ENCODE peak calls at places on chromosome 13, in five cellular contexts. S, Q, I, A and K are unnamed samples.

GRCh38 chr13:42039457-42039945 is 8.9 kb upstream of the DGKH start:
- DNase-seq in S (no peak), Q (no peak), I (no peak), A (no peak), K (no peak)

GRCh38 chr13:61138857-61139256 is 276.8 kb downstream of the PCDH20 start:
- DNase-seq in S (no peak), Q (no peak), I (no peak), A (no peak), K (no peak)

GRCh38 chr13:114079601-114080536 is 52.6 kb downstream of the RASA3 start:
- DNase-seq in S (peak; percentile 7), Q (peak; percentile 19), I (no peak), A (no peak), K (no peak)

GRCh38 chr13:22801402-22802003 is 379.3 kb upstream of the SGCG start:
- DNase-seq in S (no peak), Q (no peak), I (peak; percentile 4), A (no peak), K (no peak)

GRCh38 chr13:31046711-31047279 is 114.3 kb downstream of the TEX26 start:
- DNase-seq in S (peak; percentile 26), Q (no peak), I (no peak), A (peak; percentile 28), K (no peak)

GRCh38 chr13:93847162-93847561 is 620.6 kb downstream of the GPC6 start:
- DNase-seq in S (no peak), Q (no peak), I (peak; percentile 42), A (no peak), K (no peak)

GRCh38 chr13:37136633-37137032 is 31.2 kb upstream of the CSNK1A1L start:
- DNase-seq in S (no peak), Q (no peak), I (no peak), A (no peak), K (no peak)

GRCh38 chr13:100108913-100109507 is 20.1 kb downstream of the PCCA start:
- DNase-seq in S (no peak), Q (no peak), I (peak; percentile 7), A (no peak), K (no peak)

GRCh38 chr13:112777637-112778406 is 88.0 kb downstream of the ATP11A start:
- DNase-seq in S (no peak), Q (no peak), I (no peak), A (no peak), K (no peak)

GRCh38 chr13:77150651-77151050 is 123.7 kb upstream of the FBXL3 start:
- DNase-seq in S (no peak), Q (no peak), I (no peak), A (no peak), K (no peak)

GRCh38 chr13:20566424-20566916 is 487 bp upstream of the IFT88 start:
- DNase-seq in S (no peak), Q (no peak), I (peak; percentile 63), A (no peak), K (no peak)

GRCh38 chr13:91922969-91923592 is 524.7 kb downstream of the GPC5 start:
- DNase-seq in S (no peak), Q (no peak), I (no peak), A (no peak), K (no peak)

GRCh38 chr13:95323930-95324662 is 22.8 kb upstream of the ABCC4 start:
- DNase-seq in S (no peak), Q (no peak), I (no peak), A (no peak), K (no peak)

GRCh38 chr13:28805193-28805819 is 14.8 kb upstream of the MTUS2 start:
- DNase-seq in S (no peak), Q (no peak), I (no peak), A (peak; percentile 48), K (no peak)

GRCh38 chr13:50668044-50668443 is 175.4 kb downstream of the DLEU7 start:
- DNase-seq in S (no peak), Q (no peak), I (no peak), A (no peak), K (no peak)

GRCh38 chr13:43864921-43865320 is 14.6 kb downstream of the CCDC122 start:
- DNase-seq in S (no peak), Q (no peak), I (no peak), A (no peak), K (no peak)

GRCh38 chr13:32272021-32272695 is 43.0 kb downstream of the ZAR1L start:
- DNase-seq in S (no peak), Q (no peak), I (no peak), A (no peak), K (no peak)

GRCh38 chr13:107284168-107284567 is 716.2 kb upstream of the ARGLU1 start:
- DNase-seq in S (no peak), Q (no peak), I (no peak), A (no peak), K (no peak)

GRCh38 chr13:29522044-29522685 is 73.3 kb downstream of the SLC7A1 start:
- DNase-seq in S (no peak), Q (no peak), I (peak; percentile 99), A (no peak), K (no peak)

GRCh38 chr13:38902551-38902950 is 88.1 kb downstream of the STOML3 start:
- DNase-seq in S (no peak), Q (no peak), I (no peak), A (no peak), K (no peak)

GRCh38 chr13:49563513-49563912 is 21.8 kb downstream of the RCBTB1 start:
- DNase-seq in S (no peak), Q (no peak), I (peak; percentile 74), A (no peak), K (no peak)

GRCh38 chr13:61778531-61778930 is 362.9 kb upstream of the PCDH20 start:
- DNase-seq in S (no peak), Q (no peak), I (no peak), A (no peak), K (no peak)

GRCh38 chr13:81442904-81443303 is 1102.0 kb upstream of the SPRY2 start:
- DNase-seq in S (no peak), Q (no peak), I (no peak), A (no peak), K (no peak)

GRCh38 chr13:73060251-73061160 is 1.7 kb downstream of the KLF5 start:
- DNase-seq in S (no peak), Q (no peak), I (peak; percentile 79), A (peak; percentile 14), K (no peak)

GRCh38 chr13:64992314-64992713 is 2237.8 kb downstream of the PCDH9 start:
- DNase-seq in S (no peak), Q (no peak), I (no peak), A (no peak), K (no peak)

GRCh38 chr13:83498045-83498444 is 384.2 kb downstream of the SLITRK1 start:
- DNase-seq in S (no peak), Q (no peak), I (no peak), A (no peak), K (no peak)

GRCh38 chr13:29434217-29434940 is 161.1 kb downstream of the SLC7A1 start:
- DNase-seq in S (no peak), Q (no peak), I (no peak), A (no peak), K (no peak)

GRCh38 chr13:110116072-110116487 is 190.9 kb downstream of the COL4A1 start:
- DNase-seq in S (no peak), Q (no peak), I (peak; percentile 89), A (peak; percentile 67), K (peak; percentile 65)
- TF ChIP-seq CTCF in S (no peak), Q (peak; percentile 87), I (peak; percentile 71), A (peak; percentile 58), K (peak; percentile 86)

DNA sequence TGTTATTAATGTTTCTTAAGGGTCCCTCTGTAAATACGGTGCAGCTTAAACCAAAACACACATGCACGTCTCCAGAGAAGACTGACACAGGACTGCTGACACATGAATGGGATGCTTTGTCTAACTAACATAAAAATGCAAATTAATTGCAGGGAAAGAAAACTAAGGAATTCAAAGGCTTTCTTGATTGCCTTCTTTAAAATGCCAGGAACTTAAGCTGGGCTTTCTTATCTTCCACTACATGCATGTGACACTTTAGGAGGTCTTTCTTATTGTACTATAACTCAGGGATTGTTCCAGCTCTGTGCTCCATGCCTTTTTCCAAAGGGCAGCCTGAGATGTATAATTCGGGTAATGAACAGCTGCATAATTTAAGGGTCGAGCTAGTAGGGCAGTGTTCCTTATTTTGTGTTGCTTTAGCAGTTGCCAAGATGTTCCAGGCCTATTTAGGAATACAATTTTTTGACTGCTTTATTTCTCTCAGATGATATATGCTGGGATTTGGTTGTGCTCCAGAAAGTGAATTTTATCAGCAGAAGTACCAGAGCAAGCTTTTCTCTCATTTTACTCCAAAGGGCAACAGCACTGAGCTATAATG is 885.3 kb downstream of the PCDH9 start:
- DNase-seq in S (no peak), Q (no peak), I (no peak), A (no peak), K (no peak)
- TF ChIP-seq CTCF in S (no peak), Q (no peak), I (no peak), A (no peak), K (no peak)

DNA sequence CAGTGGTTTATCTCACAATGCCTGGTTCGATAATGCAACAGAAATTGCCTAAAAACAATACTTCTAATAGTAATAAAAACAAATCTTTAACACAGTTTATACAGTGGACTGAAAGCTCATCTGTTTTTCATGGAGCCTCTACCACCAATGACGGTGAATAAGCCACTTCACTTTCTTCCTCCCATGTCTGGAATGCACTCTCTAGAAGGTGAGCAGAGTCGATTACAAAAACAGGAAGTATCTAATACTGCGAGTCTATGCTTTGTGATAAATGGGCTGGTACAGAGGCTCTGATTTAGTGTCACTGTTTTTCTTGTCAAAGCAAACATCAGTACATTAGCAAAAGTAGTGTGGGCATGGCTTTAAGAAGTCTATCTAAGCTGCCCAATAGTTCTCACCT is 1348.6 kb upstream of the SLC10A2 start:
- DNase-seq in S (no peak), Q (no peak), I (no peak), A (no peak), K (no peak)
- TF ChIP-seq CTCF in S (no peak), Q (no peak), I (no peak), A (no peak), K (no peak)

GRCh38 chr13:68261105-68261504 is 1031.0 kb upstream of the PCDH9 start:
- DNase-seq in S (no peak), Q (no peak), I (no peak), A (no peak), K (no peak)
- TF ChIP-seq CTCF in S (no peak), Q (no peak), I (no peak), A (no peak), K (no peak)

DNA sequence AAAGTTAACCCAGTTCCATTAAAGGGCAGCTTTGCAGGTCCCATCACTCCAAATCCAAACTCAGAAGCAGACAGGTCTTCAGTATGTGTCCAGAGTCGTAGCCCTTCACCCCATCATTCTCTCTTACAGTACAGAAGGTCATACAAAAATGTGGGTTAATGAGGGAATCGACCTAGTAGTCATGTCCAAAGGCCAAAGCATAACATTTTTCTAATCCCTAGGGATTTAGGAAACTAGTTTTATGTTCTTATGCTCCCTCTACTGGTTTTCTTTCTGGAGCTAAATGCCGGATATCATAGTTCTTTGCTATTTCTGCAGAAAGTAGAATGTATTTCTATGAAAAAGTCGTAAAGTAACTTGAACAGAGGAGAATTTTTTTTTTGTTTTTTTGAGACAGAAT is 72.2 kb downstream of the DHRS12 start:
- DNase-seq in S (no peak), Q (no peak), I (peak; percentile 86), A (no peak), K (no peak)
- TF ChIP-seq CTCF in S (peak; percentile 51), Q (no peak), I (peak; percentile 80), A (peak; percentile 6), K (no peak)

DNA sequence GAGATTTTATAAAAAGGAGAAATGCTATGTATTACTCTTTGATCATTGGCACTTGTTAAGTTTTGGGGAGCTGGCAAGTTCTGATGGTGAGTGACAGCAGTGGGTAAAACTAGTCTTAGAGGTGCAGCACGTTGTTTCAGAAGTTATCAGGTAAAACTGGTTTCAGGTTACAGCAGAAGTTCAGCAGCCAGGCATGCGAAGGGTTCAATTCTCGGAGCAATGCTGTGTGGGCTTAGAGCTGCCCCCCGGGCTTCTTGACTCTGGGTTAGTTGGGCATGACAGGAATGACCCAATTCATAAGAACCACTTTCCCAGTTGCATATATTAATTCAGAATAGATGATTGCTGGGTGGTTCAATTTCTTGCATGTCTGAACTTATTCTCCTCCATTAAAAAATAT is 34.8 kb downstream of the ING1 start:
- DNase-seq in S (no peak), Q (no peak), I (no peak), A (no peak), K (no peak)
- TF ChIP-seq CTCF in S (no peak), Q (no peak), I (no peak), A (no peak), K (no peak)